ENCODE peak calls at places on chromosomes 4 and X, in four cellular contexts. One of them, this sample, is unnamed.

GRCh38 chr4:77445846-77446245 is 159.8 kb upstream of the CXCL13 start:
- DNase-seq in mesendoderm: no peak
- DNase-seq in H1: no peak
- DNase-seq in H9: no peak
- DNase-seq in this sample: no peak

GRCh38 chrX:52346462-52347165 is 22.2 kb upstream of the XAGE2 start:
- DNase-seq in H9: no peak
- DNase-seq in mesendoderm: peak; percentile 12
- DNase-seq in H1: no peak
- DNase-seq in this sample: peak; percentile 4

GRCh38 chrX:138897621-138898492 is 186.3 kb upstream of the FGF13 start:
- DNase-seq in mesendoderm: no peak
- DNase-seq in H9: no peak
- DNase-seq in H1: no peak
- DNase-seq in this sample: no peak

GRCh38 chr4:38091636-38092035 is 131.4 kb downstream of the PTTG2 start:
- DNase-seq in H9: no peak
- DNase-seq in mesendoderm: no peak
- DNase-seq in H1: no peak
- DNase-seq in this sample: peak; percentile 70

GRCh38 chrX:119647552-119648420 is 41.6 kb upstream of the NKRF start:
- DNase-seq in H1: no peak
- DNase-seq in mesendoderm: no peak
- DNase-seq in H9: no peak
- DNase-seq in this sample: no peak

GRCh38 chrX:136176399-136176825 is 29.1 kb downstream of the FHL1 start:
- DNase-seq in H9: no peak
- DNase-seq in H1: no peak
- DNase-seq in mesendoderm: no peak
- DNase-seq in this sample: peak; percentile 90

GRCh38 chrX:42695800-42696358 is 82.1 kb downstream of the PPP1R2C start:
- DNase-seq in mesendoderm: no peak
- DNase-seq in H9: no peak
- DNase-seq in H1: no peak
- DNase-seq in this sample: no peak

GRCh38 chr4:163251204-163251603 is 81.2 kb downstream of the NPY1R start:
- DNase-seq in mesendoderm: peak; percentile 55
- DNase-seq in H9: peak; percentile 41
- DNase-seq in H1: no peak
- DNase-seq in this sample: no peak

GRCh38 chr4:111530446-111530845 is 614.8 kb upstream of the FAM241A start:
- DNase-seq in H1: no peak
- DNase-seq in mesendoderm: no peak
- DNase-seq in H9: no peak
- DNase-seq in this sample: peak; percentile 76

GRCh38 chr4:145061325-145061920 is 36.6 kb downstream of the ANAPC10 start:
- DNase-seq in H1: no peak
- DNase-seq in mesendoderm: peak; percentile 58
- DNase-seq in H9: no peak
- DNase-seq in this sample: peak; percentile 67

GRCh38 chr4:86894465-86894864 is 2.2 kb upstream of the C4orf36 start:
- DNase-seq in H1: no peak
- DNase-seq in mesendoderm: no peak
- DNase-seq in H9: no peak
- DNase-seq in this sample: peak; percentile 39

GRCh38 chrX:80708781-80709180 is 100.9 kb downstream of the BRWD3 start:
- DNase-seq in mesendoderm: no peak
- DNase-seq in H9: no peak
- DNase-seq in H1: no peak
- DNase-seq in this sample: no peak

GRCh38 chrX:80705379-80705778 is 104.3 kb downstream of the BRWD3 start:
- DNase-seq in H1: no peak
- DNase-seq in mesendoderm: no peak
- DNase-seq in H9: no peak
- DNase-seq in this sample: no peak
- H4K5ac ChIP-seq in H1: no peak overlapping the region
- H4K5ac ChIP-seq in mesendoderm: no peak overlapping the region
- H4K5ac ChIP-seq in H9: no peak overlapping the region
- H4K5ac ChIP-seq in this sample: no peak overlapping the region

DNA sequence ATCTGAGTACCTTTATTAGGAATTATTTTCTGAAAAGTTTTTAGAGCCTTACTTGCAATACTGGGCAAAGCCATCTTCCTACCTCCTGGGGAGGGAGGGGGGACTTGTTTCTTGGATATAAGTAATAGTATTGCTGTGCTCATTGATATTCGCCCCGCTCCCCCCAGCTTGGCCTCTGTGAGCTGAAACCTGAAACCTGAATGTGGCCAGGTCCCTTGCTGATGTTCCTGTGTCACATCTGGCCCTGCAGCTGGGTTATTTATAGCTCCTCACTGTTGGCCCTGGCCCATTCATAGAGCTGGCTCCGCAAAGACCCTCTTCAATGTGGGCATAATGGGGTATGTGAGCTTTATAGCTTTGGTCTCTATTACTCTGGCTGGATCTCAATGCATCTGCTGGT is 59.5 kb downstream of the FRMPD3 start:
- DNase-seq in H1: no peak
- DNase-seq in mesendoderm: no peak
- DNase-seq in H9: no peak
- DNase-seq in this sample: no peak
- H4K5ac ChIP-seq in H1: no peak overlapping the region
- H4K5ac ChIP-seq in mesendoderm: no peak overlapping the region
- H4K5ac ChIP-seq in H9: no peak overlapping the region
- H4K5ac ChIP-seq in this sample: no peak overlapping the region

DNA sequence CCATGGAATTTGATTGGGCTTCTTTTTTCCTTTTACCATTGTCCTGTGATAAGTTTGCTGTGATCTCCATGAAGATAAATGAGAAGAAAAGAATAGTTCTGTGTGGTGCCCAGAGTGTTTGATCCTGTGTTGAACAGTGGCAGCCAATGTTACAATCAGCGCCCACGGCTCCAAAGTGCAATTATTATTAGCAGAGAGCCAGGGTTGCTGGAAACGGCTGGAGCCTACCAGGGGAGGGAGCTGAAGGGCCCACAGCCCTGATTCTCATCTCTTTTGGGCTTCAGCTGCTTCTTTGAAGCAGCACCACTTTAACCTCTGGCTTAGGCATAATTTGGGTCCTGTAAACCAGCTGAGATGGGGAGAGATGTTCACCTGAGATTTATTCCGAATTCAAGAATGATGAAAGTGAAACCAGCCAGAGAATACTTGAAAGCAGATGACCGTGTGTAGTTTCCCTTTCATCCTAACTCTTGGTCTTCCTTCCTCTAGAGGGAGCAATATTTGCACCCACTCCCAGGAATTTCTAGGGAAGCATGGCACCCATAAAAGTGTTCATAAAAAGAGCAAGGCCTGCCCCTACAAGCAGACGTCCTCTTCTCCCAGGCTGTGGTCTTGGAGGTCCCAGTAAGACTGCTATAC is 298.3 kb downstream of the EVC2 start:
- DNase-seq in mesendoderm: peak; percentile 14
- DNase-seq in H1: no peak
- DNase-seq in H9: no peak
- DNase-seq in this sample: no peak
- H4K5ac ChIP-seq in mesendoderm: no peak overlapping the region
- H4K5ac ChIP-seq in H1: no peak overlapping the region
- H4K5ac ChIP-seq in H9: no peak overlapping the region
- H4K5ac ChIP-seq in this sample: no peak overlapping the region

GRCh38 chr4:3717241-3717640 is 48.9 kb upstream of the ADRA2C start:
- DNase-seq in mesendoderm: no peak
- DNase-seq in H9: no peak
- DNase-seq in H1: no peak
- DNase-seq in this sample: no peak
- H4K5ac ChIP-seq in mesendoderm: no peak overlapping the region
- H4K5ac ChIP-seq in H9: no peak overlapping the region
- H4K5ac ChIP-seq in H1: no peak overlapping the region
- H4K5ac ChIP-seq in this sample: no peak overlapping the region

GRCh38 chrX:137313627-137314026 is 252.3 kb upstream of the ZIC3 start:
- DNase-seq in H9: no peak
- DNase-seq in H1: no peak
- DNase-seq in mesendoderm: no peak
- DNase-seq in this sample: no peak
- H4K5ac ChIP-seq in H9: no peak overlapping the region
- H4K5ac ChIP-seq in H1: no peak overlapping the region
- H4K5ac ChIP-seq in mesendoderm: no peak overlapping the region
- H4K5ac ChIP-seq in this sample: no peak overlapping the region

GRCh38 chrX:118356154-118356701 is 10.3 kb downstream of the WDR44 start:
- DNase-seq in H9: no peak
- DNase-seq in H1: no peak
- DNase-seq in mesendoderm: no peak
- DNase-seq in this sample: no peak

GRCh38 chrX:118355225-118355920 is 9.5 kb downstream of the WDR44 start:
- DNase-seq in H1: no peak
- DNase-seq in mesendoderm: no peak
- DNase-seq in H9: no peak
- DNase-seq in this sample: no peak

GRCh38 chrX:118364261-118364660 is 18.4 kb downstream of the WDR44 start:
- DNase-seq in H9: no peak
- DNase-seq in H1: no peak
- DNase-seq in mesendoderm: no peak
- DNase-seq in this sample: no peak

DNA sequence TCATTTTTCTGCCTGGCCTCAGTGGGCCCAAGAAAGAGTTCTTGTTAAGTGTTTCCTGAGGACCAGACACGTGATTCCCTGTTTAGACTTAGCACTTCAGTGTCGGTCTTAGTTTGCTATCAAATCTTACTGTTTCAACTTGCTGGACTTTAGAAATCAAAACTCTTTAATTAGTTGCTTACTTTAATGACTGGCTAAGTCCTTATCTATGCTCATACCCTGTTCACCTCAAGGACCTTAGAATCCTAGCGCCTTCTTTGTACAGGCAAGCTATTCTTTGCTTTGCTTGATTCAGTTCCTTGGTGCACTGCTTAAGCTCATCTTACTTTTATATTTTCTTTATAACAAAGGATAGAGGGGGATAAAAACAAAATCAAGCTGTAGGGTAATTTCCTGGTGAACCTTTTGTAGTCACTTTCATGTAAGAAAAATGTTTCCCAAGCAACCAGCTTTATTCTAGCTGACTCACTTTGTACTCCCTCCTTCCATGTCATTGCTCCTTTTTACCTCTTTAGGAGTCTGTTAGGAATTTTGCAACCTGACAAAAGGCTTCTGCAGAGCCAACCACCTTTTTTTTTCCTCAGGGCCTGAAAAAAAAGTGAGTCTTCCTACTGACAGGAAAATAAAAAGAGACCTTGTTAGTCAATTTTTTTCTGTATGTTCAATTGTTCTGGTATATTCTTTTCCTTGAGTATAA is 14.7 kb downstream of the WDR44 start:
- DNase-seq in H1: no peak
- DNase-seq in H9: no peak
- DNase-seq in mesendoderm: peak; percentile 55
- DNase-seq in this sample: peak; percentile 44
- H4K5ac ChIP-seq in H1: no peak overlapping the region
- H4K5ac ChIP-seq in H9: no peak overlapping the region
- H4K5ac ChIP-seq in mesendoderm: no peak overlapping the region
- H4K5ac ChIP-seq in this sample: no peak overlapping the region